ENCODE peak calls at places on chromosomes 16 and 17, in five cellular contexts. One of them, this sample, is unnamed.
A peak's percentile ranks its signal among the peaks of the same experiment; 100 is the strongest.

GRCh38 chr17:17051380-17051779 is 9.1 kb downstream of the MPRIP start:
- DNase-seq in fibroblast of villous mesenchyme: no peak
- DNase-seq in AG10803: no peak
- DNase-seq in NCI-H1930: no peak
- DNase-seq in midbrain: no peak
- DNase-seq in this sample: no peak

GRCh38 chr16:87350681-87351319 is 32.8 kb downstream of the FBXO31 start:
- DNase-seq in fibroblast of villous mesenchyme: peak; percentile 76
- DNase-seq in AG10803: peak; percentile 53
- DNase-seq in NCI-H1930: no peak
- DNase-seq in midbrain: peak; percentile 23
- DNase-seq in this sample: peak; percentile 30

GRCh38 chr17:9200699-9201359 is 179.5 kb downstream of the NTN1 start:
- DNase-seq in fibroblast of villous mesenchyme: no peak
- DNase-seq in AG10803: no peak
- DNase-seq in NCI-H1930: no peak
- DNase-seq in midbrain: no peak
- DNase-seq in this sample: no peak

GRCh38 chr17:11719852-11720251 is 121.6 kb downstream of the DNAH9 start:
- DNase-seq in fibroblast of villous mesenchyme: no peak
- DNase-seq in AG10803: no peak
- DNase-seq in NCI-H1930: no peak
- DNase-seq in midbrain: no peak
- DNase-seq in this sample: no peak

GRCh38 chr16:67456383-67457140 is 24.4 kb downstream of the ATP6V0D1 start:
- DNase-seq in fibroblast of villous mesenchyme: peak; percentile 55
- DNase-seq in AG10803: peak; percentile 78
- DNase-seq in NCI-H1930: no peak
- DNase-seq in midbrain: peak; percentile 6
- DNase-seq in this sample: no peak

GRCh38 chr16:50151744-50152143 is 1.4 kb upstream of the TENT4B start:
- DNase-seq in fibroblast of villous mesenchyme: no peak
- DNase-seq in AG10803: no peak
- DNase-seq in NCI-H1930: no peak
- DNase-seq in midbrain: no peak
- DNase-seq in this sample: no peak

GRCh38 chr17:57672205-57672632 is 72.9 kb downstream of the CCDC182 start:
- DNase-seq in fibroblast of villous mesenchyme: no peak
- DNase-seq in AG10803: peak; percentile 86
- DNase-seq in NCI-H1930: no peak
- DNase-seq in midbrain: no peak
- DNase-seq in this sample: no peak

GRCh38 chr16:75810998-75811634 is 84.8 kb upstream of the CPHXL start:
- DNase-seq in fibroblast of villous mesenchyme: no peak
- DNase-seq in AG10803: no peak
- DNase-seq in NCI-H1930: no peak
- DNase-seq in midbrain: peak; percentile 16
- DNase-seq in this sample: no peak

GRCh38 chr16:17784073-17784472 is 313.3 kb upstream of the XYLT1 start:
- DNase-seq in fibroblast of villous mesenchyme: peak; percentile 58
- DNase-seq in AG10803: peak; percentile 45
- DNase-seq in NCI-H1930: no peak
- DNase-seq in midbrain: no peak
- DNase-seq in this sample: no peak